ENCODE peak calls at places on chromosomes 5 and 9, in seven cellular contexts. X, B, K, R, Z, P and T are unnamed samples.

GRCh38 chr5:180178516-180179398 is 30.3 kb downstream of the RASGEF1C start:
- DNase-seq in X (no peak), B (no peak), K (no peak), R (no peak), Z (no peak), P (no peak), T (no peak)

GRCh38 chr5:148255456-148255855 is 13.1 kb upstream of the SPINK13 start:
- DNase-seq in X (no peak), B (no peak), K (no peak), R (no peak), Z (no peak), P (no peak), T (no peak)

GRCh38 chr5:16916262-16916878 is 19.7 kb downstream of the MYO10 start:
- DNase-seq in X (no peak), B (no peak), K (no peak), R (no peak), Z (no peak), P (no peak), T (no peak)

GRCh38 chr5:147393866-147394265 is 116.0 kb downstream of the DPYSL3 start:
- DNase-seq in X (no peak), B (peak; percentile 18), K (no peak), R (no peak), Z (no peak), P (peak; percentile 80), T (no peak)

GRCh38 chr5:159805021-159805420 is 111.3 kb upstream of the ADRA1B start:
- DNase-seq in X (no peak), B (no peak), K (peak; percentile 26), R (no peak), Z (no peak), P (no peak), T (no peak)

GRCh38 chr5:107672212-107673105 is 1.7 kb upstream of the EFNA5 start:
- DNase-seq in X (peak; percentile 70), B (peak; percentile 61), K (peak; percentile 68), R (peak; percentile 37), Z (peak; percentile 85), P (peak; percentile 99), T (no peak)

GRCh38 chr5:161562446-161562845 is 15.9 kb upstream of the GABRB2 start:
- DNase-seq in X (no peak), B (no peak), K (no peak), R (no peak), Z (no peak), P (no peak), T (no peak)

GRCh38 chr9:95249986-95250385 is 67.5 kb downstream of the FANCC start:
- DNase-seq in X (no peak), B (peak; percentile 42), K (no peak), R (no peak), Z (no peak), P (peak; percentile 37), T (no peak)

DNA sequence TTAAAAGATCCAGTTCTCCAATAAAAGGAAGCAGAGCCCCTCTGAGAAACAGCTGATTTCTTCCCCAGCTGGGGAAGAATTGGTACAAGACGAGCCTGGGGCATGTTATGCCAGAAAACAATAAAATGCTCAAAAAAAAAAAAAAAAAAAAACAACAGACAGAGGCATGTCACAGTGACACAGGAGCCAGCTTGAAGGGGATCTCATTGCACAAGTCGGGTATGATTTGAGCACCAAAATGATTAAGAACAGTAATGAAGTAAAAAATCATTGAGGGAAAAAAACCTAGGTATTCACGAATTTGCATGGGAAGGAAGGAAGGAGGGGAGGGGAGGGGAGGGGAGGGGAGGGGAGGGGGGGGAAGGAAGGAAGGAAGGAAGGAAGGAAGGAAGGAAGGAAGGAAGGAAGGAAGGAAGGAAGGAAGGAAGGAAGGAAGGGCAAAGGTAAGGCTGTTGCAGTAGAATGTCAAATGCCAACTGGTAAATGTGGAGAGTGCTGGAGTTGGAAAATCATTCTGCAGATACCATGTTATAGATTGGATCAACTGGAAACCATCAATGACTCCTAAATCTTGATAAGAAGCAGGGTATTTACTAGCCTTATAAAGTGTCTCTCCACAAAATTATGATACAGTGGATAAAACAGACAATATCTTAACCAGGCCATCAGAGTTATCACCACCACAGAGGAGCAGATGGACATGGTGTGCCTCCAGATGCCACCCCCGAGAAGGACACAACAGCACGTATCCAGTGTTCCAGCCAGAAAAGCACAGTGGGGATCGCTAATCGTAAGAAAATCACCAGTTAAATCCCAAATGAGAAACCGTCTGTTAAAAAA is 7.2 kb downstream of the GNA14 start:
- DNase-seq in X (no peak), B (no peak), K (no peak), R (no peak), Z (no peak), P (no peak), T (no peak)
- H3K4me1 ChIP-seq in X (peaks cover 5% of the 10 kb centered on the region), B (no peaks in the 10 kb centered on the region), K (no peaks in the 10 kb centered on the region), R (no peaks in the 10 kb centered on the region), Z (no peaks in the 10 kb centered on the region), P (peaks cover 12% of the 10 kb centered on the region), T (no peaks in the 10 kb centered on the region)

GRCh38 chr5:73641811-73642210 is 15.8 kb downstream of the ARHGEF28 start:
- DNase-seq in X (no peak), B (no peak), K (no peak), R (no peak), Z (no peak), P (peak; percentile 48), T (no peak)
- H3K4me1 ChIP-seq in X (peaks cover 11% of the 10 kb centered on the region), B (peaks cover 54% of the 10 kb centered on the region), K (no peaks in the 10 kb centered on the region), R (no peaks in the 10 kb centered on the region), Z (peaks cover 19% of the 10 kb centered on the region), P (peaks cover 16% of the 10 kb centered on the region), T (no peaks in the 10 kb centered on the region)

DNA sequence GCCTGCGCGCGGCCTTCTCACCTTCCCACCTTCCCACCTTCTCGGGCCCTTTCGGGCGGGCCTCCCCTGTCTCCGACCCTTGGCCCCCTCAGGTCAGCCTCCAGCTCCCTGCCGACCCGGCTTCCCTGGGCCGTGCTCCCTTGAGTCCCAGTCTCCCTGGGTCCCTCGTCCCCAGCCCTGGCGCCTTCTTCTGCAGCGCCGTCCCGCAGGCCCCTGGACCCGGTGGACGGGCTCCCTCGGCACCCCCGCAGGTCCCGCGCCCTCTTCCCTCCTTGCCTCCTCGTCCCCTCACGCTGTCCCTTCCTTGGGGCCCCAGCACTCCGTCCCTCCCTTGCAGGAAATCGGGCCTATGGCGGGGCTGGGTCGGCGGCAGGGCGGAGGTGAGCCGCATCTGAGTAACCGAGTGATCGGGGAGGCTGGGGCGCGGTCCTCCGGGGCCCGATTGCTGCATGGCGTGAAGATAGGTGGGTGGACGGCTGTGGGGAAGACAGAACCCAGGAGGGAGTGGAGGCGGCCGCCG is 7.6 kb downstream of the ARPC5L start:
- DNase-seq in X (no peak), B (peak; percentile 41), K (no peak), R (no peak), Z (peak; percentile 43), P (no peak), T (peak; percentile 50)
- H3K4me1 ChIP-seq in X (peaks cover 14% of the 10 kb centered on the region), B (peaks cover 42% of the 10 kb centered on the region), K (peaks cover 48% of the 10 kb centered on the region), R (peaks cover 13% of the 10 kb centered on the region), Z (peaks cover 53% of the 10 kb centered on the region), P (peaks cover 33% of the 10 kb centered on the region), T (peaks cover 51% of the 10 kb centered on the region)

DNA sequence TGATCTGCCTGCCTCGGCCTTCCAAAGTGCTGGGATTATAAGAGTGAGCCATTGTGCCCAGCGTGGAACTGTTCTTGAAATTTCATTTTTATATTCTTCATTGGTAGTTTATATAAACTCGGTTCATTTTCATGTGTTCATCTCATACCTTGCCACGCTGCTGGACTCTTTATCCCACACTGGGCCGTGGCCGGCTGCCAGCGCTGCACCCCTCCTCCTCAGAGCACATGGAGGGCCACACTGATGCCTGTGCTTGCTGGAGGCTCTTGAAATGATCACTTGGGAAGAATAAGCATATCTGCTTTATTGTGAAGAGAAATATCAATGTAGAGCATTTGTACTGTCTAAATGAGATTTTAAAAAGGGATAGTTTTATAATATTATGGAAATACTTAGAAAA is 69.5 kb downstream of the EHMT1 start:
- DNase-seq in X (no peak), B (no peak), K (no peak), R (no peak), Z (no peak), P (no peak), T (no peak)
- H3K4me1 ChIP-seq in X (peaks cover 13% of the 10 kb centered on the region), B (peaks cover 15% of the 10 kb centered on the region), K (peaks cover 29% of the 10 kb centered on the region), R (no peaks in the 10 kb centered on the region), Z (no peaks in the 10 kb centered on the region), P (peaks cover 69% of the 10 kb centered on the region), T (peaks cover 11% of the 10 kb centered on the region)

DNA sequence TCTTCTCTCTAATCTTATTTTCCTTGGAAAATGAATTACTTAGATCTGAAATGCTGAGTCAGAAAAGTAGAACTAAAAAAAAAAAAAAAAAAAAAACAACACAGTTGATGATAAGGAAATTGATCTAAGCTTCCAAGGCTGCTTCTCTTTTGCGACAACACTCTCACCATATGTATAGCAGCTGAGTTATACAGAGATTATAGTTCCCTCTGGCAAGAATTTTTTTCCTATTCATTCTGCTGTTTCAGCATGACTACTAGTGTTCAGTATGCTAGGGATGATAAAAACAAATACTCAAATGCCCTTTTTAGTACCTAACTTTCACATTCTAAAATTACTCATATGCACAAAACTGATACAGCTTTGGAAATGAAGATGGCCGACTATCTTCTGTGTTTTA is 267.3 kb downstream of the MLLT3 start:
- DNase-seq in X (no peak), B (no peak), K (no peak), R (no peak), Z (no peak), P (no peak), T (no peak)
- H3K4me1 ChIP-seq in X (no peaks in the 10 kb centered on the region), B (peaks cover 53% of the 10 kb centered on the region), K (peaks cover 24% of the 10 kb centered on the region), R (no peaks in the 10 kb centered on the region), Z (peaks cover 5% of the 10 kb centered on the region), P (peaks cover 21% of the 10 kb centered on the region), T (peaks cover 19% of the 10 kb centered on the region)

GRCh38 chr9:84780385-84780784 is 110.9 kb downstream of the NTRK2 start:
- DNase-seq in X (no peak), B (no peak), K (no peak), R (no peak), Z (no peak), P (no peak), T (no peak)
- H3K4me1 ChIP-seq in X (no peaks in the 10 kb centered on the region), B (no peaks in the 10 kb centered on the region), K (no peaks in the 10 kb centered on the region), R (no peaks in the 10 kb centered on the region), Z (no peaks in the 10 kb centered on the region), P (no peaks in the 10 kb centered on the region), T (no peaks in the 10 kb centered on the region)